ENCODE peak calls at places on chromosomes 7 and 10, in eight cellular contexts. G is pancreas; S is stromal cell of bone marrow; T is ascending aorta; E is NCI-H1105; L is naive thymus-derived CD4-positive, alpha-beta T cell; B is lung microvascular endothelial cell; Q is lower leg skin. I is an unnamed sample.

GRCh38 chr7:129146237-129146979 is 1.9 kb downstream of the TSPAN33 start:
- DNase-seq in S (no peak), L (no peak), T (no peak), Q (no peak), G (no peak), B (no peak), E (no peak), I (no peak)

GRCh38 chr10:75000748-75001321 is 110.6 kb upstream of the SAMD8 start:
- DNase-seq in S (no peak), E (no peak), Q (no peak), T (no peak), L (no peak), G (no peak), B (no peak), I (no peak)

GRCh38 chr10:96416643-96417042 is 57.8 kb upstream of the OPALIN start:
- DNase-seq in G (no peak), E (no peak), B (no peak), Q (no peak), S (no peak), L (no peak), T (no peak), I (no peak)

GRCh38 chr10:102647433-102648268 is 3.4 kb downstream of the TRIM8 start:
- DNase-seq in S (no peak), E (no peak), B (no peak), G (no peak), T (no peak), Q (no peak), L (no peak), I (no peak)

GRCh38 chr10:124320778-124321432 is 97.8 kb downstream of the OAT start:
- DNase-seq in T (peak), L (no peak), B (no peak), Q (no peak), G (no peak), E (no peak), S (no peak), I (no peak)

GRCh38 chr10:119205926-119206602 is 1.3 kb upstream of the GRK5 start:
- DNase-seq in Q (peak), G (no peak), E (no peak), B (peak), L (no peak), T (peak), S (no peak), I (peak)

GRCh38 chr7:68730871-68731403 is 867.3 kb upstream of the AUTS2 start:
- DNase-seq in E (peak), T (no peak), Q (no peak), S (no peak), G (peak), L (no peak), B (no peak), I (no peak)

GRCh38 chr10:110147961-110148360 is 59.4 kb upstream of the MXI1 start:
- DNase-seq in B (no peak), T (no peak), G (no peak), S (no peak), L (no peak), E (no peak), Q (no peak), I (no peak)

GRCh38 chr10:128068398-128069285 is 57.6 kb downstream of the MKI67 start:
- DNase-seq in L (no peak), S (no peak), E (no peak), G (no peak), B (no peak), Q (no peak), T (peak), I (no peak)

GRCh38 chr7:50962962-50963374 is 180.3 kb upstream of the GRB10 start:
- DNase-seq in T (no peak), S (peak), G (peak), L (no peak), B (peak), Q (no peak), E (peak), I (no peak)

GRCh38 chr7:93298671-93299070 is 66.5 kb downstream of the VPS50 start:
- DNase-seq in E (no peak), L (no peak), T (no peak), B (no peak), Q (no peak), G (no peak), S (no peak), I (no peak)

GRCh38 chr7:91351374-91351773 is 87.1 kb downstream of the FZD1 start:
- DNase-seq in Q (no peak), T (no peak), S (no peak), L (no peak), B (peak), E (no peak), G (no peak), I (no peak)

GRCh38 chr10:23556727-23557440 is 118.0 kb downstream of the OTUD1 start:
- DNase-seq in B (no peak), S (peak), T (no peak), G (no peak), Q (no peak), L (no peak), E (no peak), I (no peak)

GRCh38 chr7:141071260-141071854 is 2.5 kb upstream of the TMEM178B start:
- DNase-seq in E (peak), T (no peak), S (peak), Q (no peak), B (no peak), G (peak), L (peak), I (no peak)

GRCh38 chr10:16891375-16892313 is 74.4 kb upstream of the RSU1 start:
- DNase-seq in T (peak), G (peak), Q (peak), B (peak), S (peak), L (no peak), E (no peak), I (peak)

GRCh38 chr10:49398986-49399385 is 3.1 kb upstream of the DRGX start:
- DNase-seq in T (no peak), Q (no peak), E (no peak), G (no peak), B (no peak), L (no peak), S (no peak), I (no peak)

GRCh38 chr7:118794419-118794818 is 569.9 kb downstream of the ANKRD7 start:
- DNase-seq in E (no peak), B (no peak), L (no peak), Q (no peak), S (no peak), T (no peak), G (no peak), I (no peak)

GRCh38 chr10:73110345-73110849 is at the start of gene NUDT13:
- DNase-seq in G (peak), Q (peak), S (peak), L (peak), E (no peak), B (peak), T (peak), I (peak)

GRCh38 chr7:142323706-142324105 is 65.8 kb upstream of the PRSS58 start:
- DNase-seq in L (no peak), T (no peak), S (no peak), Q (no peak), B (peak), E (no peak), G (peak), I (no peak)

GRCh38 chr10:110498087-110498981 is 627 bp downstream of the DUSP5 start:
- DNase-seq in T (peak), B (peak), L (peak), E (peak), G (peak), S (no peak), Q (no peak), I (peak)

GRCh38 chr7:2629740-2630681 is 1.8 kb upstream of the TTYH3 start:
- DNase-seq in G (no peak), B (peak), T (no peak), Q (no peak), S (peak), L (no peak), E (no peak), I (no peak)

GRCh38 chr7:158362912-158363905 is 224.4 kb downstream of the PTPRN2 start:
- DNase-seq in G (no peak), L (no peak), T (peak), E (no peak), S (no peak), Q (no peak), B (no peak), I (no peak)

GRCh38 chr7:110754649-110755048 is 336.3 kb upstream of the LRRN3 start:
- DNase-seq in E (no peak), L (no peak), S (no peak), T (no peak), Q (no peak), B (no peak), G (no peak), I (no peak)

GRCh38 chr10:46223626-46224413 is 63.0 kb upstream of the ANTXRL start:
- DNase-seq in B (no peak), L (no peak), E (no peak), T (no peak), G (no peak), Q (no peak), S (no peak), I (no peak)

GRCh38 chr7:91149518-91149917 is 114.7 kb upstream of the FZD1 start:
- DNase-seq in L (no peak), T (no peak), G (no peak), B (no peak), E (no peak), S (no peak), Q (no peak), I (no peak)

GRCh38 chr7:109763611-109764010 is 1193.9 kb downstream of the DNAJB9 start:
- DNase-seq in G (no peak), T (no peak), Q (no peak), E (no peak), S (no peak), L (no peak), B (no peak), I (no peak)

GRCh38 chr7:1290262-1291039 is 57.8 kb downstream of the UNCX start:
- DNase-seq in B (peak), L (peak), E (peak), G (peak), Q (no peak), T (no peak), S (peak), I (peak)

GRCh38 chr7:141133646-141134045 is 59.8 kb downstream of the TMEM178B start:
- DNase-seq in T (no peak), L (no peak), G (no peak), S (peak), B (no peak), Q (no peak), E (no peak), I (no peak)

GRCh38 chr10:986137-986825 is 2.0 kb upstream of the GTPBP4 start:
- DNase-seq in G (no peak), E (no peak), Q (no peak), S (no peak), B (no peak), L (no peak), T (peak), I (no peak)

GRCh38 chr10:132979491-132980425 is 37.4 kb upstream of the CFAP46 start:
- DNase-seq in G (no peak), B (no peak), Q (no peak), S (no peak), E (no peak), T (no peak), L (no peak), I (no peak)

GRCh38 chr7:98240961-98241673 is 10.9 kb downstream of the TECPR1 start:
- DNase-seq in S (no peak), E (no peak), B (peak), T (no peak), G (peak), L (peak), Q (no peak), I (no peak)

GRCh38 chr10:86868353-86868752 is 89.1 kb downstream of the MMRN2 start:
- DNase-seq in L (no peak), B (peak), G (no peak), S (no peak), T (peak), Q (no peak), E (no peak), I (no peak)

GRCh38 chr10:1420663-1421362 is 316.5 kb downstream of the ADARB2 start:
- DNase-seq in S (no peak), E (peak), B (peak), T (peak), L (peak), Q (peak), G (peak), I (peak)

GRCh38 chr7:49852619-49853462 is 79.4 kb downstream of the VWC2 start:
- DNase-seq in E (peak), Q (peak), T (no peak), L (no peak), G (peak), S (peak), B (peak), I (no peak)

GRCh38 chr10:50963063-50963462 is 77.6 kb upstream of the A1CF start:
- DNase-seq in Q (no peak), G (no peak), S (no peak), T (no peak), B (no peak), E (no peak), L (no peak), I (no peak)

GRCh38 chr10:77531441-77532001 is 106.1 kb downstream of the KCNMA1 start:
- DNase-seq in L (no peak), B (peak), S (peak), T (peak), G (no peak), Q (peak), E (no peak), I (no peak)

GRCh38 chr10:69870591-69870990 is 68.9 kb downstream of the COL13A1 start:
- DNase-seq in G (no peak), E (no peak), T (no peak), B (peak), Q (no peak), S (no peak), L (no peak), I (no peak)

GRCh38 chr7:94129443-94130140 is 125.4 kb upstream of the BET1 start:
- DNase-seq in Q (no peak), B (no peak), S (no peak), G (no peak), T (no peak), E (no peak), L (no peak), I (no peak)

GRCh38 chr7:12152196-12152918 is 58.7 kb upstream of the TMEM106B start:
- DNase-seq in G (no peak), L (no peak), E (no peak), S (no peak), Q (no peak), T (no peak), B (no peak), I (no peak)

GRCh38 chr7:117283371-117283770 is 39.5 kb downstream of the WNT2 start:
- DNase-seq in L (no peak), E (no peak), G (no peak), S (peak), B (no peak), T (no peak), Q (no peak), I (no peak)

I was measured in CD4-positive, CD25-positive, alpha-beta regulatory T cell.